ENCODE peak calls at places on chromosome 17, in four cellular contexts. One of them, this sample, is unnamed.
A peak's percentile ranks its signal among the peaks of the same experiment; 100 is the strongest.

GRCh38 chr17:77723071-77723908 is 235.2 kb upstream of the TNRC6C start:
- DNase-seq in endothelial cell of umbilical vein: no peak
- DNase-seq in GM12878: no peak
- DNase-seq in K562: no peak
- DNase-seq in this sample: no peak

GRCh38 chr17:73938706-73939105 is 264.8 kb upstream of the RPL38 start:
- DNase-seq in endothelial cell of umbilical vein: no peak
- DNase-seq in GM12878: no peak
- DNase-seq in K562: no peak
- DNase-seq in this sample: no peak

GRCh38 chr17:72422505-72423285 is 301.9 kb downstream of the SOX9 start:
- DNase-seq in K562: no peak
- DNase-seq in GM12878: peak; percentile 94
- DNase-seq in endothelial cell of umbilical vein: peak; percentile 6
- DNase-seq in this sample: peak; percentile 92

GRCh38 chr17:77842148-77842905 is 116.2 kb upstream of the TNRC6C start:
- DNase-seq in K562: no peak
- DNase-seq in endothelial cell of umbilical vein: peak; percentile 39
- DNase-seq in GM12878: no peak
- DNase-seq in this sample: peak; percentile 38

GRCh38 chr17:77454560-77455095 is 313.9 kb downstream of the SEC14L1 start:
- DNase-seq in GM12878: no peak
- DNase-seq in endothelial cell of umbilical vein: no peak
- DNase-seq in K562: no peak
- DNase-seq in this sample: no peak

GRCh38 chr17:41959336-41960095 is 7.1 kb upstream of the CNP start:
- DNase-seq in endothelial cell of umbilical vein: peak; percentile 36
- DNase-seq in K562: peak; percentile 65
- DNase-seq in GM12878: no peak
- DNase-seq in this sample: peak; percentile 66

GRCh38 chr17:82470065-82470464 is 11.5 kb downstream of the NARF start:
- DNase-seq in endothelial cell of umbilical vein: no peak
- DNase-seq in GM12878: no peak
- DNase-seq in K562: no peak
- DNase-seq in this sample: no peak

GRCh38 chr17:77909816-77910215 is 48.7 kb upstream of the TNRC6C start:
- DNase-seq in K562: no peak
- DNase-seq in endothelial cell of umbilical vein: no peak
- DNase-seq in GM12878: no peak
- DNase-seq in this sample: no peak

GRCh38 chr17:30224419-30224960 is 11.0 kb downstream of the SLC6A4 start:
- DNase-seq in K562: no peak
- DNase-seq in endothelial cell of umbilical vein: no peak
- DNase-seq in GM12878: no peak
- DNase-seq in this sample: no peak

GRCh38 chr17:38448208-38448776 is 20.0 kb downstream of the ARHGAP23 start:
- DNase-seq in GM12878: no peak
- DNase-seq in endothelial cell of umbilical vein: no peak
- DNase-seq in K562: no peak
- DNase-seq in this sample: peak; percentile 46

GRCh38 chr17:9240659-9241370 is 219.5 kb downstream of the NTN1 start:
- DNase-seq in GM12878: no peak
- DNase-seq in K562: peak; percentile 30
- DNase-seq in endothelial cell of umbilical vein: peak; percentile 39
- DNase-seq in this sample: peak; percentile 54

GRCh38 chr17:78379134-78379497 is 667 bp downstream of the PGS1 start:
- DNase-seq in GM12878: no peak
- DNase-seq in endothelial cell of umbilical vein: peak; percentile 95
- DNase-seq in K562: no peak
- DNase-seq in this sample: peak; percentile 95

GRCh38 chr17:77466596-77467223 is 325.9 kb downstream of the SEC14L1 start:
- DNase-seq in endothelial cell of umbilical vein: no peak
- DNase-seq in GM12878: no peak
- DNase-seq in K562: no peak
- DNase-seq in this sample: no peak

GRCh38 chr17:80926601-80927250 is 64.9 kb upstream of the CHMP6 start:
- DNase-seq in K562: no peak
- DNase-seq in GM12878: no peak
- DNase-seq in endothelial cell of umbilical vein: no peak
- DNase-seq in this sample: no peak

GRCh38 chr17:2059125-2059836 is 4.4 kb downstream of the HIC1 start:
- DNase-seq in GM12878: no peak
- DNase-seq in endothelial cell of umbilical vein: no peak
- DNase-seq in K562: no peak
- DNase-seq in this sample: no peak
- TF ChIP-seq FOS in GM12878: no peak
- TF ChIP-seq FOS in endothelial cell of umbilical vein: no peak
- TF ChIP-seq FOS in K562: no peak
- TF ChIP-seq FOS in this sample: no peak

GRCh38 chr17:66540131-66540781 is 237.8 kb downstream of the PRKCA start:
- DNase-seq in endothelial cell of umbilical vein: no peak
- DNase-seq in K562: no peak
- DNase-seq in GM12878: no peak
- DNase-seq in this sample: peak; percentile 91
- TF ChIP-seq FOS in endothelial cell of umbilical vein: no peak
- TF ChIP-seq FOS in K562: no peak
- TF ChIP-seq FOS in GM12878: no peak
- TF ChIP-seq FOS in this sample: peak; percentile 34

DNA sequence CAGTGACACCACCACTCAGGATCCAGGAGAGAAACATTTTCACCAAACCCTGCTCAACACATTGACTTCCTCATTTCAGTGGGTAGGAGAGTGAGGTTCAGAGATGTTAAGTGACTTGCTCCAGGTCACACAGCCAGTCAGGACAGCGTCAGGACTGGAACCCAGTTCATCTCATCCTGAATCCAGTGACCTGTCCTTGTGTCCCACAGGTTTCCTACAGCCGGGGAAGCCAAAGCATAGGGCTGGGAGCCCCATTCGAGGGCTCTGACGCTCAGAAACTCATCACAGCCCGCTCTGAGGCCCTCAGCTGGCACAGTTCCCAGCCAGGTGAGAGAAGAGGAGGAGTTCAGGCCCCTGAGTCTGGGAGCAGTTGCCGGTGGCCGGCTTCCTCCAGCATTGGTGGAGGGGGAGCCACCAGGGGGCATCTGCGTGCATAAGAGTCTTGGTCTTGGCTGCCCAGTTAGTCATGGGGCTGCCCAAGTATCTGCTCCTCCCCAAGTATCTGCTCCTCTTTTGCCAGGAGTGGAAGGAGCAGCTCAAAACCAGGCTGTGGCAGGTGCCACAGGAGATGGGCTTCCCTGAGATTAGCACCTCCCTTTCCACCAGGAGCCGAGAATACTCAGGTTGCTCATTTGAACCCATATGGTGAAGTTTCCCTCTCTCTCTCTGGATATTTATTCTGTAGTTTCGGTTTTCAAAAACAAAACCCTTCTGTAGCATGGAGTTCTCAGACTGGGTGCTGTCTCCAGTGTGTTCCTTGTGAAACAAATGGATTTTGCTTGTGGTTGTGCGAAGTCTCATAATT is 56.0 kb downstream of the TNFRSF13B start:
- DNase-seq in GM12878: peak; percentile 17
- DNase-seq in endothelial cell of umbilical vein: peak; percentile 17
- DNase-seq in K562: peak; percentile 21
- DNase-seq in this sample: peak; percentile 16
- TF ChIP-seq FOS in GM12878: no peak
- TF ChIP-seq FOS in endothelial cell of umbilical vein: no peak
- TF ChIP-seq FOS in K562: no peak
- TF ChIP-seq FOS in this sample: no peak

GRCh38 chr17:16171613-16172012 is 43.7 kb downstream of the NCOR1 start:
- DNase-seq in GM12878: no peak
- DNase-seq in endothelial cell of umbilical vein: no peak
- DNase-seq in K562: no peak
- DNase-seq in this sample: peak; percentile 47
- TF ChIP-seq FOS in GM12878: no peak
- TF ChIP-seq FOS in endothelial cell of umbilical vein: no peak
- TF ChIP-seq FOS in K562: no peak
- TF ChIP-seq FOS in this sample: no peak

DNA sequence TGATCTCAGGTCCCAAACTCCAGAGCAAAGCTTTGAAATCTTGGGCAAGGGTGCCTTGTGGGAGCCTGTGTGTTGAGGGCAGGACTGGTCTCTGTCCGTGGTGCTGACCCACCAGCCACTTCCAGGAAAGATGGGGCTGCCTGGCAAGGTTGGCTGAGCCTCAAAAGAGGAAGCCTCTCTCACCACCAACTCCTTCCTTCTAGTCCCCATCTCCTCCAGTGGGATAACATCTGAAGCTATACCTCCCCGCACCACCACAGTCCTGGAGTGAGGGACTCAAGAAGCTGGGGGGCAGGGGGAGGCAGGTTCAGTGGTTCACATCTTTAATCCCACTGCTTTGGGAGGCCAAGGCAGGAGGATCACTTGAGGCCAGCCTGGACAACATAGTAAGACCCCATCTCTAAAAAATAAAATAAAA is 9.1 kb downstream of the GAS2L2 start:
- DNase-seq in K562: peak; percentile 55
- DNase-seq in GM12878: no peak
- DNase-seq in endothelial cell of umbilical vein: peak; percentile 30
- DNase-seq in this sample: peak; percentile 40
- TF ChIP-seq FOS in K562: no peak
- TF ChIP-seq FOS in GM12878: no peak
- TF ChIP-seq FOS in endothelial cell of umbilical vein: no peak
- TF ChIP-seq FOS in this sample: no peak

GRCh38 chr17:35460354-35460851 is 11.8 kb upstream of the SLFN13 start:
- DNase-seq in GM12878: peak; percentile 39
- DNase-seq in endothelial cell of umbilical vein: no peak
- DNase-seq in K562: peak; percentile 62
- DNase-seq in this sample: no peak
- TF ChIP-seq FOS in GM12878: no peak
- TF ChIP-seq FOS in endothelial cell of umbilical vein: no peak
- TF ChIP-seq FOS in K562: no peak
- TF ChIP-seq FOS in this sample: no peak

DNA sequence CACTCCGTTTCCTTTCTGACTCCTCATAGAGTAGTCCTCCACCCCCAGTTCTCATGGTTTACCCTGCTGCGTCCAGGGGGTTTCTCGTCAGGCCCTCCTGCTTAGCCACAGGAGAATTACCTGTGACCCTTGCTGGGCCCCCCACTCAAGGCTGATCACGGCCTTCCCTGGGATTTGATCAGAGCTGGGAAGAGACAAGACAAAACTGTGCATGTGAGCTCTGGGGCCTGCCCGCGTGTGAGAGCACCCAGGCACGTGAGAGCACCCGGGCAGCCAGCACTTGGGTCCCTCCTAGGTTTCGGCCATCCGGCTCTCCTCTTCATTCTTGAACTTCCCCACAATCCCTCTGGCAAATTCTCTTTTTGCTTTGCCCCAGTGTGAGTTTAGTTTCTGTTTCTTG is 37.0 kb downstream of the TMEM11 start:
- DNase-seq in endothelial cell of umbilical vein: no peak
- DNase-seq in K562: no peak
- DNase-seq in GM12878: no peak
- DNase-seq in this sample: no peak
- TF ChIP-seq FOS in endothelial cell of umbilical vein: no peak
- TF ChIP-seq FOS in K562: no peak
- TF ChIP-seq FOS in GM12878: no peak
- TF ChIP-seq FOS in this sample: no peak

GRCh38 chr17:50260501-50260911 is 13.8 kb upstream of the TMEM92 start:
- DNase-seq in K562: no peak
- DNase-seq in GM12878: no peak
- DNase-seq in endothelial cell of umbilical vein: no peak
- DNase-seq in this sample: no peak
- TF ChIP-seq FOS in K562: no peak
- TF ChIP-seq FOS in GM12878: no peak
- TF ChIP-seq FOS in endothelial cell of umbilical vein: no peak
- TF ChIP-seq FOS in this sample: no peak

GRCh38 chr17:17749025-17749772 is 67.9 kb downstream of the RAI1 start:
- DNase-seq in GM12878: no peak
- DNase-seq in endothelial cell of umbilical vein: no peak
- DNase-seq in K562: no peak
- DNase-seq in this sample: no peak

GRCh38 chr17:17751489-17751995 is 70.3 kb downstream of the RAI1 start:
- DNase-seq in endothelial cell of umbilical vein: peak; percentile 22
- DNase-seq in K562: no peak
- DNase-seq in GM12878: no peak
- DNase-seq in this sample: no peak

GRCh38 chr17:17750881-17751280 is 69.6 kb downstream of the RAI1 start:
- DNase-seq in endothelial cell of umbilical vein: no peak
- DNase-seq in K562: no peak
- DNase-seq in GM12878: peak; percentile 47
- DNase-seq in this sample: no peak

GRCh38 chr17:17748604-17749003 is 67.3 kb downstream of the RAI1 start:
- DNase-seq in GM12878: no peak
- DNase-seq in K562: no peak
- DNase-seq in endothelial cell of umbilical vein: no peak
- DNase-seq in this sample: no peak

DNA sequence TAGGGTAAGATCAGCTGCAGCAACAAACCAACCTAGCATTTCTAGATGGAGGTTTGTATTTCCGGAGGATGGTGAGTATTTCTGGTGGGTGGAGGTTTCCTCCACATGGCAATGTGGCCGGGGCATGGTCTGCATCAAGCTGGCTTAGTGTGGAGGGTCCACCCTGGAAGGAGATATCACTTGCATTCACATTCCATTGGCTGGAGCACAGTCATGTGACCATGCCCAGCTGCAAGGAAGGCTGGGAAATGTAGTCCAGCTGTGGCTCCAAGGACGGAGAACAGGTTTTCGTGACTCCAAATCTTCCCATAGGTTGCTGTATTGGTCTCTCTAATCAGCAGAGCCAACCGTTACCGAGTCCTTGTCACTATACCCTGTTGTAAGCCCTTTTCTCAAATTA is 68.7 kb downstream of the RAI1 start:
- DNase-seq in GM12878: peak; percentile 51
- DNase-seq in K562: peak; percentile 66
- DNase-seq in endothelial cell of umbilical vein: peak; percentile 65
- DNase-seq in this sample: peak; percentile 43
- TF ChIP-seq FOS in GM12878: no peak
- TF ChIP-seq FOS in K562: peak; percentile 67
- TF ChIP-seq FOS in endothelial cell of umbilical vein: no peak
- TF ChIP-seq FOS in this sample: no peak